ENCODE peak calls at places on chromosome 7, in eight cellular contexts. One of them, this sample, is unnamed.

GRCh38 chr7:141974831-141975230 is 1.3 kb upstream of the TAS2R38 start:
- DNase-seq in neural progenitor cell: peak; percentile 44
- DNase-seq in Calu3: peak; percentile 58
- DNase-seq in esophagus muscularis mucosa: no peak
- DNase-seq in AG04450: no peak
- DNase-seq in dorsolateral prefrontal cortex: no peak
- DNase-seq in heart left ventricle: no peak
- DNase-seq in osteocyte: no peak
- DNase-seq in this sample: peak; percentile 30

GRCh38 chr7:25851332-25852248 is 300.4 kb upstream of the NFE2L3 start:
- DNase-seq in neural progenitor cell: peak; percentile 91
- DNase-seq in Calu3: peak; percentile 96
- DNase-seq in esophagus muscularis mucosa: no peak
- DNase-seq in AG04450: peak; percentile 57
- DNase-seq in dorsolateral prefrontal cortex: peak; percentile 69
- DNase-seq in heart left ventricle: peak; percentile 80
- DNase-seq in osteocyte: peak; percentile 93
- DNase-seq in this sample: peak; percentile 88

GRCh38 chr7:81919494-81919893 is 149.6 kb upstream of the HGF start:
- DNase-seq in neural progenitor cell: no peak
- DNase-seq in Calu3: no peak
- DNase-seq in esophagus muscularis mucosa: no peak
- DNase-seq in AG04450: no peak
- DNase-seq in dorsolateral prefrontal cortex: no peak
- DNase-seq in heart left ventricle: no peak
- DNase-seq in osteocyte: no peak
- DNase-seq in this sample: no peak

GRCh38 chr7:77907281-77907680 is 108.7 kb downstream of the PHTF2 start:
- DNase-seq in neural progenitor cell: no peak
- DNase-seq in Calu3: no peak
- DNase-seq in esophagus muscularis mucosa: no peak
- DNase-seq in AG04450: no peak
- DNase-seq in dorsolateral prefrontal cortex: no peak
- DNase-seq in heart left ventricle: no peak
- DNase-seq in osteocyte: no peak
- DNase-seq in this sample: no peak

GRCh38 chr7:81402227-81402626 is 367.6 kb downstream of the HGF start:
- DNase-seq in neural progenitor cell: no peak
- DNase-seq in Calu3: no peak
- DNase-seq in esophagus muscularis mucosa: no peak
- DNase-seq in AG04450: no peak
- DNase-seq in dorsolateral prefrontal cortex: no peak
- DNase-seq in heart left ventricle: no peak
- DNase-seq in osteocyte: no peak
- DNase-seq in this sample: no peak

GRCh38 chr7:47506716-47507354 is 75.1 kb downstream of the TNS3 start:
- DNase-seq in neural progenitor cell: no peak
- DNase-seq in Calu3: no peak
- DNase-seq in esophagus muscularis mucosa: no peak
- DNase-seq in AG04450: no peak
- DNase-seq in dorsolateral prefrontal cortex: no peak
- DNase-seq in heart left ventricle: no peak
- DNase-seq in osteocyte: no peak
- DNase-seq in this sample: no peak

GRCh38 chr7:43112941-43113621 is 634 bp downstream of the HECW1 start:
- DNase-seq in neural progenitor cell: peak; percentile 83
- DNase-seq in Calu3: no peak
- DNase-seq in esophagus muscularis mucosa: peak; percentile 84
- DNase-seq in AG04450: no peak
- DNase-seq in dorsolateral prefrontal cortex: no peak
- DNase-seq in heart left ventricle: no peak
- DNase-seq in osteocyte: peak; percentile 85
- DNase-seq in this sample: peak; percentile 45

GRCh38 chr7:130419652-130420051 is 21.2 kb downstream of the CEP41 start:
- DNase-seq in neural progenitor cell: no peak
- DNase-seq in Calu3: no peak
- DNase-seq in esophagus muscularis mucosa: no peak
- DNase-seq in AG04450: no peak
- DNase-seq in dorsolateral prefrontal cortex: no peak
- DNase-seq in heart left ventricle: no peak
- DNase-seq in osteocyte: no peak
- DNase-seq in this sample: no peak

GRCh38 chr7:140722254-140722653 is 25.7 kb downstream of the NDUFB2 start:
- DNase-seq in neural progenitor cell: no peak
- DNase-seq in Calu3: no peak
- DNase-seq in esophagus muscularis mucosa: no peak
- DNase-seq in AG04450: no peak
- DNase-seq in dorsolateral prefrontal cortex: no peak
- DNase-seq in heart left ventricle: no peak
- DNase-seq in osteocyte: no peak
- DNase-seq in this sample: no peak

GRCh38 chr7:93043393-93043985 is 74.3 kb downstream of the SAMD9 start:
- DNase-seq in neural progenitor cell: peak; percentile 80
- DNase-seq in Calu3: peak; percentile 27
- DNase-seq in esophagus muscularis mucosa: no peak
- DNase-seq in AG04450: peak; percentile 79
- DNase-seq in dorsolateral prefrontal cortex: no peak
- DNase-seq in heart left ventricle: no peak
- DNase-seq in osteocyte: peak; percentile 90
- DNase-seq in this sample: peak; percentile 32

GRCh38 chr7:38244516-38244915 is 28.9 kb downstream of the TARP start:
- DNase-seq in neural progenitor cell: no peak
- DNase-seq in Calu3: no peak
- DNase-seq in esophagus muscularis mucosa: no peak
- DNase-seq in AG04450: no peak
- DNase-seq in dorsolateral prefrontal cortex: no peak
- DNase-seq in heart left ventricle: no peak
- DNase-seq in osteocyte: no peak
- DNase-seq in this sample: no peak

GRCh38 chr7:26180792-26181198 is 19.8 kb downstream of the HNRNPA2B1 start:
- DNase-seq in neural progenitor cell: no peak
- DNase-seq in Calu3: no peak
- DNase-seq in esophagus muscularis mucosa: no peak
- DNase-seq in AG04450: no peak
- DNase-seq in dorsolateral prefrontal cortex: no peak
- DNase-seq in heart left ventricle: no peak
- DNase-seq in osteocyte: no peak
- DNase-seq in this sample: no peak

GRCh38 chr7:3649678-3650445 is 348.8 kb downstream of the SDK1 start:
- DNase-seq in neural progenitor cell: no peak
- DNase-seq in Calu3: no peak
- DNase-seq in esophagus muscularis mucosa: no peak
- DNase-seq in AG04450: no peak
- DNase-seq in dorsolateral prefrontal cortex: no peak
- DNase-seq in heart left ventricle: no peak
- DNase-seq in osteocyte: no peak
- DNase-seq in this sample: no peak

GRCh38 chr7:151120896-151121295 is 34.6 kb downstream of the AGAP3 start:
- DNase-seq in neural progenitor cell: no peak
- DNase-seq in Calu3: no peak
- DNase-seq in esophagus muscularis mucosa: no peak
- DNase-seq in AG04450: no peak
- DNase-seq in dorsolateral prefrontal cortex: no peak
- DNase-seq in heart left ventricle: no peak
- DNase-seq in osteocyte: no peak
- DNase-seq in this sample: no peak

GRCh38 chr7:142488842-142489241 is 231.0 kb upstream of the PRSS58 start:
- DNase-seq in neural progenitor cell: no peak
- DNase-seq in Calu3: no peak
- DNase-seq in esophagus muscularis mucosa: no peak
- DNase-seq in AG04450: no peak
- DNase-seq in dorsolateral prefrontal cortex: no peak
- DNase-seq in heart left ventricle: no peak
- DNase-seq in osteocyte: no peak
- DNase-seq in this sample: no peak

GRCh38 chr7:94512735-94513564 is 3.3 kb downstream of the CASD1 start:
- DNase-seq in neural progenitor cell: peak; percentile 2
- DNase-seq in Calu3: no peak
- DNase-seq in esophagus muscularis mucosa: no peak
- DNase-seq in AG04450: no peak
- DNase-seq in dorsolateral prefrontal cortex: no peak
- DNase-seq in heart left ventricle: no peak
- DNase-seq in osteocyte: no peak
- DNase-seq in this sample: no peak

GRCh38 chr7:37052673-37053072 is 328.4 kb upstream of the AOAH start:
- DNase-seq in neural progenitor cell: peak; percentile 82
- DNase-seq in Calu3: peak; percentile 57
- DNase-seq in esophagus muscularis mucosa: no peak
- DNase-seq in AG04450: no peak
- DNase-seq in dorsolateral prefrontal cortex: no peak
- DNase-seq in heart left ventricle: no peak
- DNase-seq in osteocyte: no peak
- DNase-seq in this sample: peak; percentile 47

GRCh38 chr7:22190736-22191135 is 166.2 kb downstream of the RAPGEF5 start:
- DNase-seq in neural progenitor cell: no peak
- DNase-seq in Calu3: no peak
- DNase-seq in esophagus muscularis mucosa: no peak
- DNase-seq in AG04450: no peak
- DNase-seq in dorsolateral prefrontal cortex: no peak
- DNase-seq in heart left ventricle: no peak
- DNase-seq in osteocyte: no peak
- DNase-seq in this sample: no peak

GRCh38 chr7:152850420-152850819 is 90.9 kb downstream of the ACTR3B start:
- DNase-seq in neural progenitor cell: no peak
- DNase-seq in Calu3: no peak
- DNase-seq in esophagus muscularis mucosa: no peak
- DNase-seq in AG04450: no peak
- DNase-seq in dorsolateral prefrontal cortex: no peak
- DNase-seq in heart left ventricle: no peak
- DNase-seq in osteocyte: no peak
- DNase-seq in this sample: no peak
- TF ChIP-seq CTCF in neural progenitor cell: no peak
- TF ChIP-seq CTCF in Calu3: no peak
- TF ChIP-seq CTCF in esophagus muscularis mucosa: no peak
- TF ChIP-seq CTCF in AG04450: no peak
- TF ChIP-seq CTCF in dorsolateral prefrontal cortex: no peak
- TF ChIP-seq CTCF in heart left ventricle: no peak
- TF ChIP-seq CTCF in osteocyte: no peak
- TF ChIP-seq CTCF in this sample: no peak

DNA sequence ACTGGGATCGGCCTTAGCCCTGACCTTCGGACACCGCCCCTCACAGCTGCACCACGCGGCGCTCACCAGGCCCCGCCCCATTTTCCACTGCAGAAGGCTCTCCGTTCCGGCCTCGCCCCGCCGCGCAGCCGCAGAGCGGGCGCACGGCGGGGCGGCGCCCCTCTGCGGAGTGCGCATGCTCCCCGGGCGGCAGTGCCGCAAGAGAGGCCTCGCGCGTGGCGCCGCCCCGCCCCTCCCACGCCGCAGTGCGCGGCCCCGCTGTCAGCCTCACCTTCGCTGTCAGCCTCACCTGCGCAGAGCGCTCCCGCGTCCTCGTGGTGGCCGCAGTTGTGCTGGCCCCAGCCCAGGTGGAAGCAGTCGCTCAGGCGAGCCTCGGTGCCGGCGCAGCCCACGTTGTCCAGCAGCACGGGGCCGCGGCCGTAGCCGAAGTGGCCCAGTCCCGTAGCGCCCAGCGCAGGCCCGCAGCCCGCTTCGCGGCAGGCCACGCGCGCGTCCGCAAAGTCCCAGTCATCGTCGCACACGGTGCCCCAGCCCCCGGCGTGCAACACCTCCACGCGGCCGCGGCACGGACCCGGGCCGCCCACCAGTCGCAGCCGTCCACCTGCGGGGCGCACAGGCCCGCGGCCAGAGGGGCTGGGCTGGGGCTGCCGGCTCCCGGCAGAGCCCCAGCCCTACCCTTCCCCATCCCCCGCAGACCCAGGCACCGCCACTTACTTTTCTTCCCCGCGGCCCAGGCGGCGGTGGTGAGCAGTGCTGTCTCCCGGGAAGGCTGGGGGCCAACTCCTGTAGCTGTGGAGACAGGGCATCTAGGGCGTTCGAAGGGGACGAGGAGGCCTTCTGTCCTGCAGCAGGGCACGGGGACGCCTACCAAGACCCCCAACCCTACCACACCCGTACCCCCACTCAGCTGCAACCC is 16.1 kb downstream of the SSC4D start:
- DNase-seq in neural progenitor cell: peak; percentile 87
- DNase-seq in Calu3: peak; percentile 88
- DNase-seq in esophagus muscularis mucosa: peak; percentile 98
- DNase-seq in AG04450: peak; percentile 32
- DNase-seq in dorsolateral prefrontal cortex: peak; percentile 90
- DNase-seq in heart left ventricle: peak; percentile 97
- DNase-seq in osteocyte: peak; percentile 96
- DNase-seq in this sample: peak; percentile 86
- TF ChIP-seq CTCF in neural progenitor cell: no peak
- TF ChIP-seq CTCF in Calu3: no peak
- TF ChIP-seq CTCF in esophagus muscularis mucosa: peak; percentile 15
- TF ChIP-seq CTCF in AG04450: no peak
- TF ChIP-seq CTCF in dorsolateral prefrontal cortex: no peak
- TF ChIP-seq CTCF in heart left ventricle: no peak
- TF ChIP-seq CTCF in osteocyte: no peak
- TF ChIP-seq CTCF in this sample: no peak

GRCh38 chr7:138865843-138866242 is 67.8 kb upstream of the ATP6V0A4 start:
- DNase-seq in neural progenitor cell: no peak
- DNase-seq in Calu3: peak; percentile 65
- DNase-seq in esophagus muscularis mucosa: no peak
- DNase-seq in AG04450: no peak
- DNase-seq in dorsolateral prefrontal cortex: no peak
- DNase-seq in heart left ventricle: no peak
- DNase-seq in osteocyte: no peak
- DNase-seq in this sample: no peak
- TF ChIP-seq CTCF in neural progenitor cell: peak; percentile 42
- TF ChIP-seq CTCF in Calu3: peak; percentile 54
- TF ChIP-seq CTCF in esophagus muscularis mucosa: no peak
- TF ChIP-seq CTCF in AG04450: no peak
- TF ChIP-seq CTCF in dorsolateral prefrontal cortex: no peak
- TF ChIP-seq CTCF in heart left ventricle: no peak
- TF ChIP-seq CTCF in osteocyte: peak; percentile 42
- TF ChIP-seq CTCF in this sample: peak; percentile 18

GRCh38 chr7:23383225-23383624 is 84.1 kb downstream of the MALSU1 start:
- DNase-seq in neural progenitor cell: no peak
- DNase-seq in Calu3: no peak
- DNase-seq in esophagus muscularis mucosa: no peak
- DNase-seq in AG04450: no peak
- DNase-seq in dorsolateral prefrontal cortex: no peak
- DNase-seq in heart left ventricle: no peak
- DNase-seq in osteocyte: no peak
- DNase-seq in this sample: no peak

GRCh38 chr7:23377134-23377533 is 78.0 kb downstream of the MALSU1 start:
- DNase-seq in neural progenitor cell: no peak
- DNase-seq in Calu3: no peak
- DNase-seq in esophagus muscularis mucosa: no peak
- DNase-seq in AG04450: no peak
- DNase-seq in dorsolateral prefrontal cortex: no peak
- DNase-seq in heart left ventricle: no peak
- DNase-seq in osteocyte: no peak
- DNase-seq in this sample: no peak

GRCh38 chr7:23380961-23381360 is 81.8 kb downstream of the MALSU1 start:
- DNase-seq in neural progenitor cell: no peak
- DNase-seq in Calu3: no peak
- DNase-seq in esophagus muscularis mucosa: no peak
- DNase-seq in AG04450: no peak
- DNase-seq in dorsolateral prefrontal cortex: no peak
- DNase-seq in heart left ventricle: no peak
- DNase-seq in osteocyte: no peak
- DNase-seq in this sample: no peak

GRCh38 chr7:23378996-23379395 is 79.9 kb downstream of the MALSU1 start:
- DNase-seq in neural progenitor cell: no peak
- DNase-seq in Calu3: no peak
- DNase-seq in esophagus muscularis mucosa: no peak
- DNase-seq in AG04450: no peak
- DNase-seq in dorsolateral prefrontal cortex: no peak
- DNase-seq in heart left ventricle: no peak
- DNase-seq in osteocyte: no peak
- DNase-seq in this sample: no peak

GRCh38 chr7:23380556-23380955 is 81.4 kb downstream of the MALSU1 start:
- DNase-seq in neural progenitor cell: no peak
- DNase-seq in Calu3: no peak
- DNase-seq in esophagus muscularis mucosa: no peak
- DNase-seq in AG04450: no peak
- DNase-seq in dorsolateral prefrontal cortex: no peak
- DNase-seq in heart left ventricle: no peak
- DNase-seq in osteocyte: no peak
- DNase-seq in this sample: no peak
- TF ChIP-seq CTCF in neural progenitor cell: no peak
- TF ChIP-seq CTCF in Calu3: no peak
- TF ChIP-seq CTCF in esophagus muscularis mucosa: no peak
- TF ChIP-seq CTCF in AG04450: no peak
- TF ChIP-seq CTCF in dorsolateral prefrontal cortex: no peak
- TF ChIP-seq CTCF in heart left ventricle: no peak
- TF ChIP-seq CTCF in osteocyte: no peak
- TF ChIP-seq CTCF in this sample: no peak